ENCODE peak calls at places on chromosomes 12 and 14, in seven cellular contexts. One of them, this sample, is unnamed.

GRCh38 chr12:97602315-97602714 is 139.7 kb downstream of the RMST start:
- DNase-seq in naive B cell: no peak
- DNase-seq in ecto neural progenitor cell: no peak
- DNase-seq in tibial nerve: no peak
- DNase-seq in fibroblast of the conjunctiva: no peak
- DNase-seq in stimulated activated CD8-positive, alpha-beta memory T cell treated with anti-CD3 and anti-CD28 coated beads, Interleukin-15, amount 100 ng/mL, for 24 hours: no peak
- DNase-seq in GM13977: no peak
- DNase-seq in this sample: no peak

GRCh38 chr14:91545946-91546716 is 36.0 kb upstream of the PPP4R3A start:
- DNase-seq in stimulated activated CD8-positive, alpha-beta memory T cell treated with anti-CD3 and anti-CD28 coated beads, Interleukin-15, amount 100 ng/mL, for 24 hours: no peak
- DNase-seq in naive B cell: no peak
- DNase-seq in GM13977: no peak
- DNase-seq in tibial nerve: no peak
- DNase-seq in ecto neural progenitor cell: peak; percentile 56
- DNase-seq in fibroblast of the conjunctiva: no peak
- DNase-seq in this sample: no peak

GRCh38 chr12:46430340-46430948 is 57.9 kb upstream of the SLC38A2 start:
- DNase-seq in stimulated activated CD8-positive, alpha-beta memory T cell treated with anti-CD3 and anti-CD28 coated beads, Interleukin-15, amount 100 ng/mL, for 24 hours: no peak
- DNase-seq in GM13977: peak; percentile 32
- DNase-seq in tibial nerve: no peak
- DNase-seq in ecto neural progenitor cell: no peak
- DNase-seq in fibroblast of the conjunctiva: peak; percentile 69
- DNase-seq in naive B cell: no peak
- DNase-seq in this sample: no peak

GRCh38 chr12:90076851-90077319 is 368.2 kb upstream of the ATP2B1 start:
- DNase-seq in ecto neural progenitor cell: no peak
- DNase-seq in fibroblast of the conjunctiva: no peak
- DNase-seq in naive B cell: no peak
- DNase-seq in tibial nerve: no peak
- DNase-seq in GM13977: no peak
- DNase-seq in stimulated activated CD8-positive, alpha-beta memory T cell treated with anti-CD3 and anti-CD28 coated beads, Interleukin-15, amount 100 ng/mL, for 24 hours: no peak
- DNase-seq in this sample: no peak

GRCh38 chr12:43882578-43883178 is 46.8 kb downstream of the TMEM117 start:
- DNase-seq in tibial nerve: peak; percentile 43
- DNase-seq in GM13977: peak; percentile 50
- DNase-seq in fibroblast of the conjunctiva: peak; percentile 61
- DNase-seq in naive B cell: peak; percentile 35
- DNase-seq in stimulated activated CD8-positive, alpha-beta memory T cell treated with anti-CD3 and anti-CD28 coated beads, Interleukin-15, amount 100 ng/mL, for 24 hours: no peak
- DNase-seq in ecto neural progenitor cell: no peak
- DNase-seq in this sample: no peak

GRCh38 chr14:88029500-88029899 is 24.6 kb downstream of the GPR65 start:
- DNase-seq in stimulated activated CD8-positive, alpha-beta memory T cell treated with anti-CD3 and anti-CD28 coated beads, Interleukin-15, amount 100 ng/mL, for 24 hours: no peak
- DNase-seq in fibroblast of the conjunctiva: no peak
- DNase-seq in ecto neural progenitor cell: no peak
- DNase-seq in GM13977: no peak
- DNase-seq in naive B cell: no peak
- DNase-seq in tibial nerve: no peak
- DNase-seq in this sample: no peak

GRCh38 chr14:60169722-60170121 is 4.5 kb upstream of the DHRS7 start:
- DNase-seq in stimulated activated CD8-positive, alpha-beta memory T cell treated with anti-CD3 and anti-CD28 coated beads, Interleukin-15, amount 100 ng/mL, for 24 hours: no peak
- DNase-seq in naive B cell: no peak
- DNase-seq in ecto neural progenitor cell: no peak
- DNase-seq in tibial nerve: no peak
- DNase-seq in GM13977: no peak
- DNase-seq in fibroblast of the conjunctiva: no peak
- DNase-seq in this sample: no peak

GRCh38 chr14:61589691-61590521 is 105.4 kb upstream of the HIF1A start:
- DNase-seq in naive B cell: no peak
- DNase-seq in fibroblast of the conjunctiva: no peak
- DNase-seq in ecto neural progenitor cell: peak; percentile 74
- DNase-seq in GM13977: no peak
- DNase-seq in tibial nerve: no peak
- DNase-seq in stimulated activated CD8-positive, alpha-beta memory T cell treated with anti-CD3 and anti-CD28 coated beads, Interleukin-15, amount 100 ng/mL, for 24 hours: no peak
- DNase-seq in this sample: no peak

GRCh38 chr12:112112423-112113132 is 4.0 kb upstream of the NAA25 start:
- DNase-seq in naive B cell: no peak
- DNase-seq in ecto neural progenitor cell: no peak
- DNase-seq in stimulated activated CD8-positive, alpha-beta memory T cell treated with anti-CD3 and anti-CD28 coated beads, Interleukin-15, amount 100 ng/mL, for 24 hours: no peak
- DNase-seq in fibroblast of the conjunctiva: no peak
- DNase-seq in GM13977: no peak
- DNase-seq in tibial nerve: no peak
- DNase-seq in this sample: no peak